ENCODE peak calls at places on chromosomes 12 and 14, in six cellular contexts. B is AG09309; O is fibroblast of lung; I is activated CD8-positive, alpha-beta T cell treated with anti-CD3 and anti-CD28 coated beads for 36 hours; X is neural progenitor cell; P is prostate gland. K is an unnamed sample.

GRCh38 chr14:74302160-74302628 is 540 bp downstream of the ABCD4 start:
- DNase-seq in I (peak; percentile 37), P (no peak), B (no peak), O (peak; percentile 58), X (peak; percentile 43), K (no peak)

GRCh38 chr14:95557832-95558231 is 23.0 kb downstream of the GLRX5 start:
- DNase-seq in P (no peak), B (no peak), O (no peak), I (no peak), X (no peak), K (no peak)

GRCh38 chr14:104889374-104889755 is 24.3 kb downstream of the CEP170B start:
- DNase-seq in O (no peak), I (no peak), X (peak; percentile 42), B (no peak), P (no peak), K (no peak)

GRCh38 chr14:63345826-63346225 is 27.1 kb upstream of the GPHB5 start:
- DNase-seq in I (no peak), P (no peak), B (no peak), O (no peak), X (no peak), K (no peak)

GRCh38 chr12:113488322-113488721 is 16.7 kb upstream of the LHX5 start:
- DNase-seq in O (no peak), I (no peak), X (no peak), P (no peak), B (no peak), K (no peak)

GRCh38 chr12:62700091-62700490 is 233.5 kb downstream of the MON2 start:
- DNase-seq in P (no peak), I (no peak), B (no peak), O (peak; percentile 58), X (no peak), K (no peak)

GRCh38 chr12:85310456-85311076 is 30.5 kb downstream of the ALX1 start:
- DNase-seq in X (no peak), B (no peak), P (no peak), I (no peak), O (peak; percentile 1), K (no peak)

GRCh38 chr12:52091061-52091460 is 11.6 kb downstream of the SMIM41 start:
- DNase-seq in O (no peak), I (no peak), P (no peak), B (no peak), X (no peak), K (no peak)

GRCh38 chr12:98424726-98425401 is 90.5 kb upstream of the TMPO start:
- DNase-seq in X (peak; percentile 74), I (peak; percentile 70), B (peak; percentile 42), P (peak; percentile 50), O (peak; percentile 87), K (peak; percentile 47)

GRCh38 chr12:52235001-52235760 is 2.1 kb downstream of the KRT7 start:
- DNase-seq in B (no peak), O (no peak), I (no peak), P (no peak), X (no peak), K (no peak)

GRCh38 chr12:52181757-52182156 is 10.1 kb downstream of the KRT80 start:
- DNase-seq in X (peak; percentile 73), I (no peak), O (peak; percentile 91), P (no peak), B (peak; percentile 29), K (no peak)

GRCh38 chr12:104060791-104061190 is 3.5 kb upstream of the HCFC2 start:
- DNase-seq in X (no peak), P (no peak), O (no peak), B (no peak), I (no peak), K (no peak)

GRCh38 chr12:129961111-129961510 is 57.3 kb upstream of the TMEM132D start:
- DNase-seq in X (no peak), B (no peak), O (peak; percentile 23), I (no peak), P (no peak), K (no peak)

GRCh38 chr14:55707365-55707804 is 127.4 kb downstream of the KTN1 start:
- DNase-seq in X (peak; percentile 46), O (peak; percentile 60), B (peak; percentile 29), P (peak; percentile 51), I (no peak), K (no peak)
- TF ChIP-seq CTCF in X (peak; percentile 76), O (peak; percentile 82), B (peak; percentile 77), P (peak; percentile 83), I (peak; percentile 29), K (peak; percentile 82)

GRCh38 chr14:89707086-89707485 is 247.4 kb downstream of the EFCAB11 start:
- DNase-seq in I (peak; percentile 28), B (no peak), X (no peak), O (no peak), P (no peak), K (no peak)

DNA sequence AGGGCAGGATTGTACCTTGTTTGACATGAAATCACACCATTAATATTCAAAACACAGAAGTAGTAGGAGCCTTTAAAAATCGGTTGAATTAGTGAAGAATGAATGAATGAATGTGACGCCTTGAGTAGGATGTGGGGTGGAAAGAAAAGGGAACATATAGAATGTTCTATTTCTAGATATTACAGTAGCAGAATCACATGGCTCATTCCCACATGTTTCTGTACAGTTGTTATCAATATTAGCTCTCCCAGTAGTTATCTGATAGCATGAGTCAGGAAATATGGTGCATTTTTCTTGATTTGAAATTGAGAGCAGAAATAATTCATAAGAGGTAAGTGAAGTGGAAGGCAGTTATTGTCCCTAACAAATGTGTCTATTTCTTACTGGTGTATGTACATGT is 245.5 kb downstream of the EFCAB11 start:
- DNase-seq in B (no peak), I (no peak), X (no peak), P (no peak), O (no peak), K (no peak)
- TF ChIP-seq CTCF in B (no peak), I (no peak), X (no peak), P (no peak), O (no peak), K (no peak)

GRCh38 chr12:20604408-20604807 is 90.7 kb upstream of the SLCO1C1 start:
- DNase-seq in B (no peak), I (no peak), O (no peak), P (no peak), X (no peak), K (no peak)

GRCh38 chr12:20601668-20602280 is 93.4 kb upstream of the SLCO1C1 start:
- DNase-seq in B (no peak), I (no peak), X (peak; percentile 14), O (peak; percentile 56), P (no peak), K (no peak)

GRCh38 chr12:20596036-20596435 is 99.1 kb upstream of the SLCO1C1 start:
- DNase-seq in P (no peak), O (no peak), X (no peak), B (no peak), I (no peak), K (no peak)

GRCh38 chr12:20602671-20603402 is 92.3 kb upstream of the SLCO1C1 start:
- DNase-seq in O (peak; percentile 95), P (no peak), B (peak; percentile 66), I (no peak), X (no peak), K (no peak)

DNA sequence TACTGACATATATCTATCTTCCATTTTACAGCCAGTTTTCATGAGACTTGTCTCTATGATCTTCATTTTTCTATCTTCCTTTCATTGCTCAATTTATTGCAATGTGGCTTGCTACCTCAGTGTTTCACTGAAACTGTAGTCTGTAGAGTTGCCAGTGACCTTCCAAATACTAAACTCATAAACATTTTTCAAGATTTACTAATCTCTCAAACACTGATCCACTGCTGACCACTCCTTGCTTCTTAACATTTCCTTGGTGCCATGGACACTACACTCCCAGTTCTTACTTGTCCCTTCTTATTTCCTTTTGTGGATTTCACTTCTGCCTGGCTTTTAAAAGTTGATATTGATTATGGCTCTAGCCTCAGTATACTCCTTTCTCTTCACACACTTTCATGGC is 95.4 kb upstream of the SLCO1C1 start:
- DNase-seq in P (no peak), X (no peak), I (no peak), B (peak; percentile 34), O (no peak), K (no peak)
- TF ChIP-seq CTCF in P (no peak), X (no peak), I (no peak), B (no peak), O (no peak), K (no peak)

DNA sequence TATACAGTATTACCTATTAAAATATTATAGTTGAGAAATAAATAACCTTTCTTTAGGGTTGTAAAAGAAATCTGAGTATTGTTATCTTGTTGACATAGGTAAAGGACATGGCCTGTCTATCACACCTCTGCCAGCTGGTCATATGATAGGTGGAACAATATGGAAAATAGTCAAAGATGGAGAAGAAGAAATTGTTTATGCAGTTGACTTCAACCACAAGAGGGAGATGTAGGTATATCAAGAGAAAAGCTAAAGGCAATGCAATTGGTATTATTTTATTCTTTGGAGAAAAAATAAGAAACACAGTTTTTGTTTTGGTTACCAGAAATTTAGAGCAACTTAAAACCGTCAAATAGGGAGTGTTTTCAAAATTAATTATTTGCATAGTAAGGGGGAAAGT is 13.5 kb downstream of the CPSF2 start:
- DNase-seq in I (no peak), X (peak; percentile 4), B (no peak), P (no peak), O (peak; percentile 27), K (no peak)
- TF ChIP-seq CTCF in I (peak; percentile 55), X (peak; percentile 53), B (peak; percentile 53), P (peak; percentile 57), O (peak; percentile 60), K (peak; percentile 71)

GRCh38 chr14:96783306-96784224 is 13.6 kb upstream of the VRK1 start:
- DNase-seq in P (no peak), O (peak; percentile 58), X (no peak), I (no peak), B (no peak), K (no peak)
- TF ChIP-seq CTCF in P (no peak), O (no peak), X (no peak), I (no peak), B (no peak), K (no peak)

GRCh38 chr12:53479314-53479713 is 19.9 kb downstream of the MAP3K12 start:
- DNase-seq in X (no peak), B (no peak), P (no peak), O (no peak), I (no peak), K (no peak)

GRCh38 chr12:53478865-53479264 is 20.4 kb downstream of the MAP3K12 start:
- DNase-seq in O (no peak), I (no peak), B (no peak), P (no peak), X (no peak), K (no peak)

GRCh38 chr12:53474077-53474476 is 22.2 kb downstream of the PCBP2 start:
- DNase-seq in B (no peak), X (no peak), I (no peak), O (no peak), P (no peak), K (no peak)

GRCh38 chr12:53474819-53475218 is 22.9 kb downstream of the PCBP2 start:
- DNase-seq in I (no peak), P (no peak), X (no peak), B (no peak), O (no peak), K (no peak)

GRCh38 chr12:53476769-53477209 is 22.5 kb downstream of the MAP3K12 start:
- DNase-seq in X (peak; percentile 46), O (no peak), P (no peak), I (no peak), B (no peak), K (no peak)
- TF ChIP-seq CTCF in X (peak; percentile 54), O (peak; percentile 45), P (no peak), I (peak; percentile 43), B (peak; percentile 27), K (peak; percentile 48)

K was measured in neural crest cell.